ENCODE peak calls at places on chromosomes 11 and 22, in six cellular contexts. S, M, C, Z, N and R are unnamed samples.

GRCh38 chr11:122391049-122391448 is 264.5 kb upstream of the UBASH3B start:
- DNase-seq in S (no peak), N (no peak), C (no peak), M (no peak), Z (no peak), R (no peak)

GRCh38 chr11:59776210-59777066 is 21.3 kb downstream of the STX3 start:
- DNase-seq in S (peak), C (no peak), Z (peak), N (no peak), M (no peak), R (no peak)

GRCh38 chr22:29369460-29369859 is 18.9 kb downstream of the AP1B1 start:
- DNase-seq in C (no peak), N (peak), M (peak), Z (peak), S (peak), R (no peak)

GRCh38 chr11:104705475-104706195 is 192.6 kb downstream of the CASP12 start:
- DNase-seq in M (no peak), Z (peak), S (no peak), C (no peak), N (no peak), R (peak)

GRCh38 chr11:19474954-19475811 is 234.4 kb upstream of the E2F8 start:
- DNase-seq in Z (no peak), M (no peak), C (peak), N (peak), S (no peak), R (no peak)

GRCh38 chr22:43883719-43884415 is 7.9 kb downstream of the PNPLA5 start:
- DNase-seq in N (no peak), S (no peak), M (peak), C (no peak), Z (no peak), R (no peak)

GRCh38 chr11:95318459-95318858 is 87.5 kb upstream of the SESN3 start:
- DNase-seq in Z (no peak), S (no peak), N (no peak), M (no peak), C (peak), R (no peak)

GRCh38 chr11:12901272-12901671 is 107.8 kb upstream of the RASSF10 start:
- DNase-seq in S (peak), Z (no peak), C (no peak), N (no peak), M (no peak), R (peak)

GRCh38 chr11:76566811-76567210 is 103.7 kb downstream of the LRRC32 start:
- DNase-seq in C (no peak), M (no peak), N (no peak), S (no peak), Z (no peak), R (no peak)

GRCh38 chr11:108388576-108388975 is 78.8 kb downstream of the C11orf65 start:
- DNase-seq in S (no peak), C (no peak), Z (no peak), N (no peak), M (no peak), R (no peak)

GRCh38 chr11:110243804-110244203 is 52.6 kb downstream of the RDX start:
- DNase-seq in Z (no peak), S (no peak), N (no peak), C (no peak), M (no peak), R (no peak)

GRCh38 chr11:76629853-76630599 is 40.5 kb downstream of the LRRC32 start:
- DNase-seq in N (no peak), C (no peak), Z (peak), M (no peak), S (peak), R (no peak)

GRCh38 chr22:17540481-17540880 is 22.8 kb upstream of the SLC25A18 start:
- DNase-seq in M (peak), N (no peak), Z (no peak), C (no peak), S (no peak), R (peak)

GRCh38 chr22:41308544-41308947 is 7.2 kb downstream of the ZC3H7B start:
- DNase-seq in N (no peak), Z (peak), S (peak), M (no peak), C (no peak), R (no peak)

GRCh38 chr11:58927393-58928081 is 11.8 kb upstream of the GLYATL1 start:
- DNase-seq in M (peak), Z (peak), N (peak), C (peak), S (peak), R (peak)

GRCh38 chr22:26671317-26672059 is 14.1 kb downstream of the MIAT start:
- DNase-seq in Z (no peak), M (no peak), S (no peak), N (no peak), C (no peak), R (peak)

GRCh38 chr22:36166518-36167220 is 6.1 kb upstream of the APOL3 start:
- DNase-seq in C (no peak), M (no peak), S (no peak), N (no peak), Z (no peak), R (no peak)

DNA sequence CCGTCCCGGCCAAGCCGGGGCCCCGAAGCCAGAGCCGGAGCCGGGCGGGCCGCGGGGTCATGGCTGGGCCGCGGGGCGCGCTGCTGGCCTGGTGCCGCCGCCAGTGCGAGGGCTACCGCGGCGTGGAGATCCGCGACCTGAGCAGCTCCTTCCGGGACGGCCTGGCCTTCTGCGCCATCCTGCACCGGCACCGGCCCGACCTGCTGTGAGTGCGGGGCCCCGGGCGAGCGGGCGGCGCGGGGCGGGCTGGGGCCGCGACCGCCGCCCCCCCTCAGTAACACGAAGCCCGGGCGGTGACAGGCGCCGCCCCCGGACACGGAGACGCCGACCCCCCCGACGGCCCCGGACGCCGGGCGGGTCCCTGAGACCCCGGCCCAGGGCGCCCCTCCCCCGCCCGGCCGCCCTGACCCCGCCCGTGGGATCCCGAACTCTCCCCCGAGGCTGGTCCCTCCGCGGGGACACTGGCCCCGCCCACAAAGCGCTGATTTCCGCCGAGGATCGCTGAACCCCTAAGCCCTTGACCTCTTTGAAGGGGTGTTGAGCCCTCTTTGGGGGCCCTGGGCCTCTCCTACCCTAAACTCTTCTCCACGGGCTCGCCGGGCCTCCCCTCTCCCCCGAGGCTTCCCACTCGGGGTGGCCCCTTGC is 389 bp downstream of the MICALL1 start:
- DNase-seq in Z (no peak), C (peak), S (peak), M (no peak), N (no peak), R (peak)
- H3K27ac ChIP-seq in Z (peak), C (peak), S (peak), M (no peak), N (no peak), R (peak)

DNA sequence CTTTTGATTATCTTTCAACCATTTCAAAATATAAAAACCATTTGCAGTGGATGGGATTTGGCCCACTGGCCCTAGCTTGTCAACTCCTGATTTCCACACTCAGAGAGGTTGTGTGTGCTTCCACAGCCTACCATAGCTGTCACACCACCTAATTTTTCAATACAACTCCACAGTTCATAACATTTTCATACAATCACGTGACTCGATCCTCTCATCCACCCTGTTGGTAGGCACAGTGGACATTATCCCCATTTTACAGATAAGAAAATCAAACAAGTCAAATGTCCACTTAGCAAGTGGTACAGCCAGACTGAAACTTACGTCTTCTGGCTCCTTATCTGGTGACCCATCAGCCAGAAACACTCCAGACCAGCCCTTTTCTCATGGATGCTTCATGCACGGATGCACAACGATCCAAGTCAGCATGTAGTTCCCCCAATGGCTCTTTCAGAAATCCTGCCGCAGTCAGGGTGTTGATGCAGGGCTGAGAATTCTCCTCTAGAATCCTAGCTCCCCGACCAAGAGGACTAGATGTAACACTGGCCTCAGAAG is 88.0 kb downstream of the ABTB2 start:
- DNase-seq in M (no peak), S (no peak), C (no peak), N (no peak), Z (no peak), R (no peak)
- H3K4me2 ChIP-seq in M (no peak), S (no peak), C (no peak), N (no peak), Z (no peak), R (no peak)

GRCh38 chr11:34806875-34807274 is 109.3 kb downstream of the APIP start:
- DNase-seq in S (no peak), C (no peak), N (no peak), Z (no peak), M (no peak), R (no peak)

GRCh38 chr11:34811858-34812257 is 104.3 kb downstream of the APIP start:
- DNase-seq in C (no peak), M (no peak), Z (no peak), S (no peak), N (no peak), R (no peak)

GRCh38 chr11:34805937-34806336 is 110.2 kb downstream of the APIP start:
- DNase-seq in C (no peak), S (no peak), M (no peak), N (no peak), Z (no peak), R (no peak)

GRCh38 chr11:34810107-34810562 is 106.0 kb downstream of the APIP start:
- DNase-seq in S (no peak), N (no peak), C (no peak), Z (no peak), M (no peak), R (no peak)

GRCh38 chr11:34809191-34810106 is 106.7 kb downstream of the APIP start:
- DNase-seq in S (peak), C (no peak), N (no peak), Z (peak), M (no peak), R (no peak)
- H2AFZ ChIP-seq in S (no peak), C (no peak), N (no peak), Z (no peak), M (no peak), R (no peak)

GRCh38 chr11:10304495-10305261 is at the start of gene ADM:
- DNase-seq in S (peak), Z (peak), N (peak), C (peak), M (peak), R (peak)
- H3K27ac ChIP-seq in S (peak), Z (peak), N (no peak), C (peak), M (no peak), R (peak)

GRCh38 chr22:47238886-47239860 is 476.7 kb downstream of the TBC1D22A start:
- DNase-seq in S (no peak), C (no peak), M (no peak), Z (no peak), N (no peak), R (no peak)
- H3K4me2 ChIP-seq in S (no peak), C (no peak), M (no peak), Z (no peak), N (no peak), R (no peak)

DNA sequence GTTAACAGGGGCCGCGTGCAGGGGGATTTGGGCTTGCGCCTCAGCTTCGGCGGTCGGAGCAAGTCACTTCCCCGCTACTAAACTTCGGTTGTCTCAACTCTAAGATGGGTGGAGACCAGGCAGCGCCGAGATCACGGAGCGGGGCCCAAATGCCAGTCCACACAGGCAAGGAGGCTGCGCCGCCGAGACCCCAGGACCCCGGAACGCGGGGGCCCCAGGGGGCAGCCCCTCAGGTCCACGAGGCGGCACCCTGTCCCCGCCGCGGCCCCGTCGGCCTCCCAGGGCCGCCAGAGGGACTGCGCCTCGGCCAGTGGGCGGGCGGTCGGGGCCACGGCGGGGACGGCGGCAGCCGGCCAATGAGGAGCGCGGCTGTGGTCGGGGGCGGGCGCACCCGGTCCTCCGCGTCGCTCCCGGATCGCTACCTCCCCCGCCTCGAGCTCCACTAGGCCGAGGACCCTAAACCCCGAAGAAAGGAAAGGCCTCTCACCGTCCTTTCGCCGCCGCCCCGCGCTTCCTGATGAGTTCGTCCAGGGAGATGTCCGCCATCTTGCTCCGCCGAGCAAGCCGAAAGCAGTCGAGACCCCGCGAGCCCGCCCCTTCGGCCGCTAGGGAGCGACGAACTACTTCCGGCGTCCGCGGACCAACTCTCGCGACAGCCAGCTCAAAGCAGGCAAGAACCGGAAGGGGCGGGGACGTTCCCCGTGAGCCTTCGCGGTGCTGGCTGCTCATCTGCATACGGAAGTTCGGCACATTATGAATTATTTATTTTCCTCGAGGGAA is at the start of gene POLDIP3:
- DNase-seq in C (peak), Z (peak), N (peak), M (peak), S (peak), R (peak)
- H2AFZ ChIP-seq in C (no peak), Z (peak), N (peak), M (no peak), S (peak), R (peak)

DNA sequence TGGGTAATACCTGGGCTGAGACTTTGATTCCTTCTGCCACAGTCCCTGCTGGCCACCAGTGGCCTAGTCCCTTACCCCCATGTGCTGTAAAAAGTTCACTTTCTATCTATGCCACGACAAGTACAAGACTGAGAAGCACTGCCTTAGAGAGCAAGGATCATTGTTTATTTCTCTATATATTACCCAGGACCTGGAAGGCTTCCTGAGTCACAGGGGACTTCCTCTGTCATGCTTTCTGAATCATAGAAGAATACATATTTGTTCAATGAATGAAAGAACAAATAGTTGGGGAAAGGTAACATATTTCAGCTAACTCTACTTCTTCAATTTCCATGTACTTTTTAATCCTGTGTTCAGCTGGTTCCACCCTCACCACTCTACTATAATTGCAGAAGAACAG is 5.5 kb upstream of the SYT9 start:
- DNase-seq in M (no peak), S (peak), C (no peak), N (no peak), Z (no peak), R (no peak)
- H3K27ac ChIP-seq in M (no peak), S (no peak), C (no peak), N (no peak), Z (no peak), R (no peak)

GRCh38 chr22:31206896-31207687 is 5.0 kb upstream of the LIMK2 start:
- DNase-seq in S (no peak), Z (no peak), M (no peak), C (no peak), N (no peak), R (no peak)
- H3K4me2 ChIP-seq in S (no peak), Z (no peak), M (no peak), C (no peak), N (no peak), R (no peak)

DNA sequence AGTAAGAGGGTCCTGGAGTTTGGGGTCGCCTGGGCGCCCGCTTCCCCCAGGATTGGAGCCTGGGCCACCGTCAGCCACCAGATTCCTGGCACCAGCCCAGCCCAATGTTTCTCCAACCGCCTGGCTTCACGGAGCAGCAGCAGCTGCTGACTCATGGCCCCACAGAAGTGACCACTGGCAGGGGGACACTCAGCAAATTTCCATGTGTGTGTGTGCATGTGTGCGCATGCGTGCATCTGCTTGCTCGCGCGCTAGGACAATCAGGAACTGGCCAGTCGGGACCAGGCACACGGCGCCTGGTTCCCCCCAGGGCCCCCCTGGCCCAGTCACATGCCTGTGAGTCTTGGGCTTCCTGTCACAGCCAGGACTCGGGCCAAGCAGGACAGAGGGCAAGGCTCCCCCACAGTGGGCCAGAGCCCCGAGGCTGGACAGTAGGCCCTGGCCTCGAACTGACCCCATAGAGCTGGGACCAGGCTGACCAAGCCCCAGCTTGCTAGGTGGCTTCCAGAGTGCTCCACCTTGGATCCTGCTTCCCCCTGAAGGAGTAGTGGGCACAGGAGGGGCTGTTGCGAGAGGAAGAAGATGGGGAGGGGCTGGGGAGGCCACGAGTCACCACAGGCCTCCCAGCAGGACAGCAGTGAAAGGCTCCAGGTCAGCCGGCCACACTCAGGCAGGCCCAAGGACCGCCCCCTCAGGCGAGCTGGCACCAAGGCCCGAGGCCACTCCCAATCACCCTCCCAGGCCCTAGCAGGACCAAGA is 3.2 kb downstream of the CTSD start:
- DNase-seq in N (no peak), Z (no peak), C (no peak), S (peak), M (no peak), R (no peak)
- H2AFZ ChIP-seq in N (no peak), Z (no peak), C (no peak), S (no peak), M (no peak), R (no peak)